ENCODE peak calls at places on chromosomes 13 and 19, in five cellular contexts. Q is stomach, S is skeletal muscle cell, K is heart right ventricle, F is kidney. R is an unnamed sample.

GRCh38 chr13:24539500-24540165 is 27.1 kb upstream of the PARP4 start:
- DNase-seq in Q (no peak), S (no peak), K (no peak), F (no peak), R (no peak)

GRCh38 chr19:42252365-42253244 is 2.3 kb downstream of the ERF start:
- DNase-seq in Q (no peak), S (no peak), K (peak), F (peak), R (no peak)

GRCh38 chr19:50520822-50521465 is 7.2 kb upstream of the ASPDH start:
- DNase-seq in Q (no peak), S (no peak), K (no peak), F (peak), R (peak)

GRCh38 chr13:25217023-25217909 is 45.2 kb upstream of the AMER2 start:
- DNase-seq in Q (no peak), S (peak), K (no peak), F (no peak), R (no peak)

GRCh38 chr19:1483067-1483978 is 4.3 kb upstream of the C19orf25 start:
- DNase-seq in Q (no peak), S (no peak), K (no peak), F (no peak), R (no peak)

GRCh38 chr13:107373551-107373950 is 805.6 kb upstream of the ARGLU1 start:
- DNase-seq in Q (no peak), S (peak), K (no peak), F (no peak), R (no peak)

GRCh38 chr19:6811378-6811777 is 38.9 kb downstream of the VAV1 start:
- DNase-seq in Q (no peak), S (no peak), K (no peak), F (no peak), R (no peak)

GRCh38 chr19:42423462-42424344 is 3.5 kb downstream of the LIPE start:
- DNase-seq in Q (peak), S (peak), K (peak), F (peak), R (peak)

GRCh38 chr13:106418556-106418955 is 116.9 kb downstream of the EFNB2 start:
- DNase-seq in Q (no peak), S (peak), K (no peak), F (no peak), R (no peak)

GRCh38 chr19:2166741-2167738 is 3.3 kb downstream of the DOT1L start:
- DNase-seq in Q (peak), S (no peak), K (peak), F (peak), R (peak)

GRCh38 chr19:42226886-42227285 is 6.8 kb downstream of the ZNF526 start:
- DNase-seq in Q (no peak), S (no peak), K (no peak), F (no peak), R (no peak)

GRCh38 chr19:13001502-13002388 is 6.5 kb downstream of the NFIX start:
- DNase-seq in Q (peak), S (no peak), K (peak), F (peak), R (peak)